ENCODE peak calls at places on chromosomes 13 and 19, in four cellular contexts. T is K562, V is A549, A is GM12878. P is an unnamed sample.

GRCh38 chr13:22278336-22278929 is 607.6 kb downstream of the FGF9 start:
- ATAC-seq in T (no peak), V (no peak), A (peak; percentile 97), P (no peak)

GRCh38 chr19:12195501-12195860 is 32.6 kb downstream of the ZNF136 start:
- ATAC-seq in T (no peak), V (no peak), A (no peak), P (no peak)

GRCh38 chr13:76425930-76426329 is 460.3 kb downstream of the KCTD12 start:
- ATAC-seq in T (no peak), V (no peak), A (no peak), P (peak; percentile 87)

GRCh38 chr19:56348289-56348877 is 33.7 kb upstream of the ZSCAN5A start:
- ATAC-seq in T (peak; percentile 76), V (peak; percentile 44), A (peak; percentile 54), P (no peak)

GRCh38 chr19:52335768-52336116 is 301 bp upstream of the ZNF610 start:
- ATAC-seq in T (no peak), V (no peak), A (peak; percentile 35), P (peak; percentile 55)

GRCh38 chr13:111537115-111537728 is 216.8 kb downstream of the TEX29 start:
- ATAC-seq in T (no peak), V (no peak), A (no peak), P (no peak)

GRCh38 chr13:44136693-44137268 is 236.8 kb upstream of the SERP2 start:
- ATAC-seq in T (no peak), V (no peak), A (no peak), P (no peak)

GRCh38 chr19:2270157-2270571 is 11.8 kb downstream of the PEAK3 start:
- ATAC-seq in T (peak; percentile 13), V (peak; percentile 10), A (no peak), P (no peak)

GRCh38 chr13:40605573-40605972 is 60.9 kb downstream of the FOXO1 start:
- ATAC-seq in T (no peak), V (no peak), A (no peak), P (no peak)

GRCh38 chr19:55239004-55239403 is 10.4 kb upstream of the TMEM86B start:
- ATAC-seq in T (no peak), V (no peak), A (no peak), P (no peak)

GRCh38 chr13:79485014-79485441 is 4.1 kb downstream of the NDFIP2 start:
- ATAC-seq in T (no peak), V (peak; percentile 74), A (peak; percentile 10), P (no peak)

GRCh38 chr19:9966024-9966423 is 29.7 kb upstream of the OLFM2 start:
- ATAC-seq in T (no peak), V (no peak), A (no peak), P (no peak)

GRCh38 chr13:102055116-102055515 is 346.7 kb downstream of the FGF14 start:
- ATAC-seq in T (no peak), V (no peak), A (no peak), P (no peak)

GRCh38 chr13:105678072-105678471 is 857.4 kb downstream of the EFNB2 start:
- ATAC-seq in T (no peak), V (no peak), A (peak; percentile 84), P (no peak)

GRCh38 chr13:63163903-63164302 is 1748.3 kb upstream of the PCDH20 start:
- ATAC-seq in T (no peak), V (no peak), A (no peak), P (no peak)

GRCh38 chr13:113460599-113460998 is 7.3 kb upstream of the ADPRHL1 start:
- ATAC-seq in T (no peak), V (no peak), A (no peak), P (no peak)

GRCh38 chr13:46866150-46866549 is 30.7 kb downstream of the HTR2A start:
- ATAC-seq in T (no peak), V (no peak), A (peak; percentile 33), P (peak; percentile 83)

GRCh38 chr19:3761382-3762129 is at the start of gene APBA3:
- ATAC-seq in T (peak; percentile 75), V (peak; percentile 73), A (peak; percentile 74), P (peak; percentile 40)

DNA sequence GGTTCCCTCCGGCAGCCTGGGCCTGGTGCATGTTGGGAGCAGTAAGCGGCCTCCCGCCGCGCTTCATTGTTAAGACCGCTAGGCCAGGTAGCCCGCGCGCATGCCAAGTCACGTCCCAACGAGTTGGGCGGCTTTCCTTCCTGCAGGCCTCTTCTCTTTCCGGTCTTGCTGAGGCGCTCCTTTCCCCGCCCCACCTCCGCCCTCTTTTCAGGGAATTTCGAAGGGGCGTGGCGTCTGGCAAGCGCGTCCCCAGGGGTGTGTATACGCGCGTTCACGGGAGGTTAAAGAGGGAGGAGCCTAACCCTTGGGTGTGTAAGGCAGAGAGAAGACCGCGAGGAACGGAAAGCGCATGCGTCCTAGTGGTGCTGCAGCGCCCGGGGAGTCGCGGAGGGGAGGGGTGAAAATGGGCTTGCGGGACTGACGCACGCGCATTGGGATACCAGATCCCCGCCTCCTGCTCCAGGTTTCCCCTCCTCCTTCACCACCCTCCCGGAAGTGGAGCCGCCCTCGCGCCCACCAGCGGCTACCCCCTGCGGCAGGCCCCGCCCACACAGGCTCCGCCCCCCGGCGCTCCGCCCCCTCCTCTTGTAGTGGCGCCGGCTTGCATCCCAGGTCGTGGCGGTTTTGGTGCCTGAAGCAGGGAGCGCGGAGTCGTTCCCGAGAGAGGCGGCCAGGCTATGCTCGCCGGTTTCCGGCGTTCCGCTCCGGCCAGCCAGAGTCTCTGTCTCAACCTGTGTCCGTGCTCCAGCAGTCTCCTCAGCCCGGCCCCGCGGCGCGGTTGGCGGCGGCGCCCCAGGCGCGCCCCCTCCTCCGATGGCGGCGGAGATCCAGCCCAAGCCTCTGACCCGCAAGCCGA is at the start of gene WDFY2:
- ATAC-seq in T (peak; percentile 91), V (peak; percentile 90), A (peak; percentile 86), P (peak; percentile 96)
- TF ChIP-seq EP300 in T (peak; percentile 28), V (no peak), A (no peak), P (no peak)

GRCh38 chr19:50433201-50434180 is 799 bp downstream of the MYBPC2 start:
- ATAC-seq in T (no peak), V (no peak), A (no peak), P (no peak)

GRCh38 chr19:50432658-50433057 is at the start of gene MYBPC2:
- ATAC-seq in T (peak; percentile 10), V (peak; percentile 4), A (peak; percentile 24), P (no peak)

GRCh38 chr19:50432221-50432626 is 468 bp upstream of the MYBPC2 start:
- ATAC-seq in T (peak; percentile 40), V (peak; percentile 43), A (peak; percentile 15), P (no peak)

GRCh38 chr19:50430888-50431342 is 1.8 kb upstream of the MYBPC2 start:
- ATAC-seq in T (no peak), V (no peak), A (peak; percentile 38), P (no peak)

GRCh38 chr19:50431343-50432220 is 1.1 kb upstream of the MYBPC2 start:
- ATAC-seq in T (peak; percentile 97), V (peak; percentile 95), A (peak; percentile 86), P (peak; percentile 88)
- H3K27ac ChIP-seq in T (peak overlapping the region; percentile 41), V (peak overlapping the region; percentile 88), A (peak overlapping the region; percentile 82), P (peak overlapping the region; percentile 58)

GRCh38 chr19:47778954-47779351 is 450 bp downstream of the SELENOW start:
- ATAC-seq in T (peak; percentile 56), V (peak; percentile 10), A (peak; percentile 26), P (peak; percentile 14)

GRCh38 chr19:47779524-47780214 is 1.2 kb downstream of the SELENOW start:
- ATAC-seq in T (no peak), V (no peak), A (no peak), P (peak; percentile 43)

GRCh38 chr19:47780215-47780551 is 1.7 kb downstream of the SELENOW start:
- ATAC-seq in T (no peak), V (no peak), A (no peak), P (no peak)

GRCh38 chr19:47776568-47776967 is 1.9 kb upstream of the SELENOW start:
- ATAC-seq in T (no peak), V (no peak), A (no peak), P (no peak)

GRCh38 chr19:47778089-47778953 is at the start of gene SELENOW:
- ATAC-seq in T (peak; percentile 94), V (peak; percentile 95), A (peak; percentile 99), P (peak; percentile 85)
- TF ChIP-seq EP300 in T (no peak), V (no peak), A (no peak), P (no peak)

GRCh38 chr19:37467608-37468090 is 405 bp upstream of the ZNF569 start:
- ATAC-seq in T (no peak), V (no peak), A (no peak), P (no peak)

GRCh38 chr19:37470216-37470615 is 1.1 kb downstream of the ZNF570 start:
- ATAC-seq in T (no peak), V (no peak), A (no peak), P (no peak)

GRCh38 chr19:37466277-37466797 is 907 bp downstream of the ZNF569 start:
- ATAC-seq in T (no peak), V (no peak), A (no peak), P (no peak)

GRCh38 chr19:37466798-37467607 is at the start of gene ZNF569:
- ATAC-seq in T (peak; percentile 97), V (peak; percentile 86), A (peak; percentile 83), P (peak; percentile 88)

GRCh38 chr19:37468961-37469777 is at the start of gene ZNF570:
- ATAC-seq in T (no peak), V (peak; percentile 87), A (peak; percentile 85), P (peak; percentile 88)
- H3K27ac ChIP-seq in T (no peak within 1 kb of the TSS), V (peak within 1 kb of the TSS; percentile 81), A (peak within 1 kb of the TSS; percentile 49), P (peak within 1 kb of the TSS; percentile 93)

DNA sequence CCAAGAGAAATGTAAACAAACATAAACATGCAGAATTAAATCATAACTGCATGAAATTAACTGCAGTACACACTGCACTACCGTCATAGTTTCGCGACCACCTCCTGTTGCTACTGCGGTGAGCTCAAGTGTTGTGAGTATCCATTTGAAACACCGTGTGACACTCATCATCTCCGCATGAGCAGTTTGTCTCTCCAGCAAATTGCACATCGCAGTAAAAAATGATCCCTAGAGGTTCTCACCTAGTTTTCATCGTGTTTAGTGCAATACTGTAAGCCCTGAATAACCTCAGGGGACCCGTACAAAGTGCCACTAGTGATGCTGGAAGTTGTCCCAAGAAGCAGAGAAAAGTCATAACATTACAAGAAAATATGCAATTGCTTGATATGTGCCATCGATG is 147.7 kb downstream of the DPF1 start:
- ATAC-seq in T (no peak), V (no peak), A (no peak), P (no peak)
- TF ChIP-seq EP300 in T (no peak), V (no peak), A (no peak), P (no peak)

DNA sequence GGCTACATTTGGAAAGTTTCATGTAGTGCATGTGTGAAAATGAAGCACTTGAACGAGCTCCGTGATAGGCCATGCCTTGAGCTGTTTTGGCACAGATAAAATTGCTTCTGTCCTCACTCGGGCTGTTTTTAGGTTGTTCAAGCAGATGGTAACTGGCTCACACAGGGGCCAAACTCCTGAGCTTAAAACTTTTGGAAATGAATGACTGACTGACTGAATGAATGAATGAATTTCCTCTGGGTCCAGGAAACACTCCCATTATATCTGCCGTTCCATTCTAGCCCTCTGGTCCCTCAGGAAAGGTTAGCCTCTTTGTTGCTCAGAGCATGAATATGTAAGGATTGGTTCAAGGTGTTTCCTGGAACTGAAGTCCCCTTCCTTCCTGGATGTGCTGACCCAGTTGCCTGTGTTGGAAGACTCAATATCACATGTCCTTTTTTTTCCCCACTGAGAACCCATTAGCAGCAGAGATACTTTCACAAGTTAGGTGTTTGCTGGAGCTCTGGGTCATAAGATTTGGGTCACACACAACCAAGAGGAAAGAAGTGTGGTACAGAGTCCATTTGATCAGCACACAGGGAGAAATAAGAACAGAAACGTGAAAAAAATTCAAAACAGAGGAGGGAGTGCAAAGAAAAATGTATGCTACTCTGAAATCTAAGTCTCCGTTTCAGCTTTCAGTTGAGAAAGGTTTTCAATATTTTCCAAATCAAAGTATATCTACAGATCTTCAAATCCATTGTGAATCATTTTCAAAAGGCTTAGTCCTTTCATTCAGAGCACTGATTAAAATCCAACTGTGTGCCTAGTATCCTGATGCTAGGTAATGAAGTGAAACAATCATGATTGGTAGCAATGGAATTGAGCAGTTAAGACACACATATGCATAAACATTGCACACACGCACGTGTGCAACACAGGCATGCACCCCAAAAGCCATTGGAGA is 18.9 kb downstream of the MBNL2 start:
- ATAC-seq in T (no peak), V (no peak), A (no peak), P (peak; percentile 34)
- H3K27ac ChIP-seq in T (no peak overlapping the region), V (peak overlapping the region; percentile 45), A (no peak overlapping the region), P (peak overlapping the region; percentile 20)